ENCODE peak calls at places on chromosomes 3 and 15, in seven cellular contexts. X, N, A, F, C, O and M are unnamed samples.
A peak's percentile ranks its signal among the peaks of the same experiment; 100 is the strongest.

GRCh38 chr3:185928532-185928931 is 9.3 kb downstream of the TRA2B start:
- DNase-seq in X (no peak), N (no peak), A (no peak), F (no peak), C (no peak), O (no peak), M (no peak)

GRCh38 chr3:13231781-13232515 is 158.7 kb upstream of the IQSEC1 start:
- DNase-seq in X (no peak), N (no peak), A (no peak), F (no peak), C (no peak), O (no peak), M (no peak)

GRCh38 chr15:46709461-46709860 is 1007.8 kb upstream of the SEMA6D start:
- DNase-seq in X (no peak), N (no peak), A (no peak), F (no peak), C (no peak), O (no peak), M (no peak)

GRCh38 chr15:84883433-84883832 is 1.0 kb upstream of the SLC28A1 start:
- DNase-seq in X (no peak), N (no peak), A (no peak), F (no peak), C (no peak), O (no peak), M (no peak)

GRCh38 chr15:63923993-63924950 is 90.5 kb upstream of the HERC1 start:
- DNase-seq in X (no peak), N (no peak), A (no peak), F (no peak), C (no peak), O (no peak), M (no peak)

GRCh38 chr15:99016680-99017321 is 9.2 kb upstream of the PGPEP1L start:
- DNase-seq in X (peak; percentile 51), N (no peak), A (no peak), F (no peak), C (no peak), O (no peak), M (no peak)

GRCh38 chr3:105938101-105938500 is 69.3 kb upstream of the CBLB start:
- DNase-seq in X (peak; percentile 44), N (no peak), A (no peak), F (no peak), C (no peak), O (no peak), M (no peak)

GRCh38 chr15:69921626-69922624 is 175.8 kb downstream of the TLE3 start:
- DNase-seq in X (no peak), N (no peak), A (no peak), F (no peak), C (peak; percentile 55), O (no peak), M (no peak)

GRCh38 chr3:174596447-174596982 is 262.6 kb upstream of the NAALADL2 start:
- DNase-seq in X (no peak), N (no peak), A (no peak), F (no peak), C (no peak), O (no peak), M (no peak)

GRCh38 chr15:43151688-43152087 is 18.3 kb downstream of the TMEM62 start:
- DNase-seq in X (no peak), N (no peak), A (no peak), F (no peak), C (no peak), O (no peak), M (no peak)

GRCh38 chr3:127889461-127889863 is 25.6 kb upstream of the KBTBD12 start:
- DNase-seq in X (peak; percentile 47), N (no peak), A (no peak), F (no peak), C (no peak), O (no peak), M (no peak)

GRCh38 chr15:89114974-89115373 is 26.7 kb downstream of the ABHD2 start:
- DNase-seq in X (no peak), N (no peak), A (no peak), F (no peak), C (no peak), O (no peak), M (no peak)

GRCh38 chr3:195129644-195130492 is 141.1 kb downstream of the XXYLT1 start:
- DNase-seq in X (no peak), N (no peak), A (no peak), F (no peak), C (peak; percentile 99), O (no peak), M (no peak)

GRCh38 chr3:71585891-71586809 is 2.6 kb upstream of the FOXP1 start:
- DNase-seq in X (no peak), N (no peak), A (no peak), F (no peak), C (no peak), O (no peak), M (no peak)

GRCh38 chr3:111845996-111846395 is 13.1 kb upstream of the PHLDB2 start:
- DNase-seq in X (no peak), N (no peak), A (no peak), F (no peak), C (no peak), O (no peak), M (no peak)

GRCh38 chr3:111748132-111748531 is 110.9 kb upstream of the PHLDB2 start:
- DNase-seq in X (no peak), N (no peak), A (no peak), F (no peak), C (no peak), O (no peak), M (no peak)

GRCh38 chr3:53181024-53181371 is 20.0 kb downstream of the PRKCD start:
- DNase-seq in X (no peak), N (no peak), A (no peak), F (no peak), C (no peak), O (no peak), M (no peak)

GRCh38 chr15:38746211-38746610 is 181.6 kb upstream of the RASGRP1 start:
- DNase-seq in X (no peak), N (no peak), A (no peak), F (no peak), C (no peak), O (no peak), M (no peak)

GRCh38 chr15:74920472-74920871 is 13.8 kb upstream of the FAM219B start:
- DNase-seq in X (no peak), N (no peak), A (no peak), F (no peak), C (no peak), O (peak; percentile 17), M (no peak)

GRCh38 chr3:41301548-41301947 is 102.2 kb downstream of the CTNNB1 start:
- DNase-seq in X (no peak), N (no peak), A (no peak), F (no peak), C (no peak), O (no peak), M (no peak)

GRCh38 chr15:71051539-71051938 is 63.7 kb upstream of the THSD4 start:
- DNase-seq in X (no peak), N (no peak), A (no peak), F (no peak), C (no peak), O (no peak), M (no peak)

GRCh38 chr15:71079208-71080044 is 35.8 kb upstream of the THSD4 start:
- DNase-seq in X (peak; percentile 88), N (no peak), A (no peak), F (no peak), C (no peak), O (no peak), M (no peak)

GRCh38 chr3:20245781-20246180 is 59.8 kb upstream of the SGO1 start:
- DNase-seq in X (no peak), N (no peak), A (no peak), F (no peak), C (no peak), O (no peak), M (no peak)

GRCh38 chr3:63862804-63863149 is 828 bp downstream of the THOC7 start:
- DNase-seq in X (no peak), N (no peak), A (no peak), F (no peak), C (no peak), O (no peak), M (no peak)

GRCh38 chr15:69093127-69093526 is 67.3 kb upstream of the GLCE start:
- DNase-seq in X (no peak), N (no peak), A (no peak), F (no peak), C (no peak), O (no peak), M (no peak)

GRCh38 chr15:39741258-39741657 is 41.4 kb downstream of the FSIP1 start:
- DNase-seq in X (no peak), N (no peak), A (no peak), F (no peak), C (no peak), O (no peak), M (no peak)

GRCh38 chr3:132641837-132642538 is 17.6 kb downstream of the ACAD11 start:
- DNase-seq in X (no peak), N (no peak), A (no peak), F (no peak), C (no peak), O (no peak), M (no peak)

GRCh38 chr3:98722389-98722788 is 40.8 kb upstream of the ST3GAL6 start:
- DNase-seq in X (no peak), N (no peak), A (no peak), F (no peak), C (no peak), O (no peak), M (no peak)

GRCh38 chr15:101433396-101433795 is 56.1 kb downstream of the PCSK6 start:
- DNase-seq in X (no peak), N (no peak), A (no peak), F (no peak), C (no peak), O (no peak), M (no peak)

GRCh38 chr15:38275951-38276350 is 23.3 kb downstream of the SPRED1 start:
- DNase-seq in X (no peak), N (no peak), A (no peak), F (no peak), C (no peak), O (no peak), M (no peak)

GRCh38 chr3:100797921-100798491 is 88.7 kb downstream of the TFG start:
- DNase-seq in X (no peak), N (no peak), A (no peak), F (no peak), C (no peak), O (no peak), M (no peak)

GRCh38 chr15:83061680-83062079 is 5.4 kb downstream of the BTBD1 start:
- DNase-seq in X (no peak), N (no peak), A (no peak), F (no peak), C (no peak), O (no peak), M (no peak)